ENCODE peak calls at places on chromosome 12, in four cellular contexts. M is pancreas; V is ascending aorta; K is CD8-positive, alpha-beta T cell. W is an unnamed sample. For H3K27me3, the result is how much of the 10 kb centered on the place peaks cover.

GRCh38 chr12:97940629-97941028 is 478.0 kb downstream of the RMST start:
- DNase-seq in M (no peak), V (no peak), K (no peak), W (no peak)

GRCh38 chr12:117441751-117442150 is 80.3 kb upstream of the NOS1 start:
- DNase-seq in M (peak), V (no peak), K (no peak), W (no peak)

GRCh38 chr12:45989857-45990467 is 412 bp downstream of the SCAF11 start:
- DNase-seq in M (peak), V (no peak), K (peak), W (peak)

GRCh38 chr12:6443361-6443983 is 1.3 kb upstream of the CD27 start:
- DNase-seq in M (no peak), V (no peak), K (peak), W (no peak)

GRCh38 chr12:106901276-106901675 is 54.4 kb upstream of the TMEM263 start:
- DNase-seq in M (no peak), V (no peak), K (no peak), W (no peak)

GRCh38 chr12:117580718-117581062 is 219.3 kb upstream of the NOS1 start:
- DNase-seq in M (peak), V (no peak), K (no peak), W (no peak)

GRCh38 chr12:57897296-57897974 is 43.9 kb upstream of the ATP23 start:
- DNase-seq in M (no peak), V (no peak), K (no peak), W (no peak)

GRCh38 chr12:75087656-75088055 is 122.0 kb downstream of the KCNC2 start:
- DNase-seq in M (no peak), V (no peak), K (no peak), W (no peak)

GRCh38 chr12:30391766-30392366 is 303.8 kb downstream of the IPO8 start:
- DNase-seq in M (no peak), V (no peak), K (no peak), W (no peak)

GRCh38 chr12:18145924-18146323 is 55.9 kb upstream of the RERGL start:
- DNase-seq in M (no peak), V (no peak), K (no peak), W (no peak)

DNA sequence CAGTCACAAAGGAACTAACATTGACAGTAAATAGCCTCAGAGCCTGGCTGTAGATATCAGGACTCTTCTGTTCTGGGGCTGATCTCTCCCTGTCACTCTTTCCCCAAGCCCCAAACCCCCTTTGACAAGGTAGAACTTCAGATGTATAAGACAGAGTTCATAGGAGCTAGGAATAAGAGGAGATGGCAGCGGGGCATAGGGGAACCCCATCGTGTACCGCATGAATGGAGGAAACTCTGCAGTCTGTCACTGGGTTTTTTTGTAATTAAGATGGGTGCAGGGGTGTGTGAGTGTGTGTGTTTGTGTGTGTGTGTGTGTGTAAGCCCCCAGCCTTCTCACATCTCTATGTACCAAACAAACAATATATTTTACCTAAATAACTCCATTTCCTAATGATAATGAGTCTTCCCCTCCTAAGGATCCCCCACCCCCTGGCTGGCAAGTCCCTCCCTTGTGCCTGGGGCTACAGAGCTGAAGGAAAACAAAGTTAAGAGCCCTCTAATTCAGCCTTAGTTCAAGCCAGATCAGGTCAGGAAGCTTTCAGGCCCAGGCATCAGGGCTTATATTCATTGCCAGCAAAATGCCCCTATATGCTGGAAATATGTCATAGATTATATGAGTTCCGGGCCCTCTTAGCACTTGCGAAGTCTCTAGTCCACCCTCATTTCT is 9.1 kb upstream of the HOXC4 start:
- DNase-seq in M (no peak), V (no peak), K (no peak), W (no peak)
- H3K27me3 ChIP-seq in M (under half), V (under half), K (under half), W (half or more)

DNA sequence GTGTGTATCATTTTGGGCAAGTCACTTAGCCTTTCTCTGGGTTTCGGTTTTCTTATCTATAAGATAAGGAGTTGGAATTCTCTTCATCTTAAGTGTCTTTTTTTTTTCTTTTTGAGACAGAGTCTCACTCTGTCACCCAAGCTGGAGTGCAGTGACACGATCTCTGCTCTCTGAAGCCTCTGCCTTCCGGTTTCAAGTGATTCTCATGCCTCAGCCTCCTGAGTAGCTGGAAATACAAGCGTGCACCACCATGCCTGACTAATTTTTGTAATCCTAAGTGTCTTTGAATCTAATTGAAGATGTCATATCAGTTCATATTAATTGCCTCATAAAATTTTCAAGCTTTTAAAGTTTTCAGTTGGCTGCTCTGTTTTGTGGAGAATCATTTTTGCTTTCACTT is 4.0 kb downstream of the SRGAP1 start:
- DNase-seq in M (no peak), V (no peak), K (no peak), W (no peak)
- H3K4me3 ChIP-seq in M (no peak), V (no peak), K (no peak), W (no peak)

GRCh38 chr12:82620917-82621316 is 65.8 kb upstream of the TMTC2 start:
- DNase-seq in M (no peak), V (no peak), K (no peak), W (no peak)

GRCh38 chr12:82619644-82620043 is 67.1 kb upstream of the TMTC2 start:
- DNase-seq in M (no peak), V (no peak), K (no peak), W (no peak)

GRCh38 chr12:82627799-82628198 is 58.9 kb upstream of the TMTC2 start:
- DNase-seq in M (no peak), V (no peak), K (no peak), W (no peak)

DNA sequence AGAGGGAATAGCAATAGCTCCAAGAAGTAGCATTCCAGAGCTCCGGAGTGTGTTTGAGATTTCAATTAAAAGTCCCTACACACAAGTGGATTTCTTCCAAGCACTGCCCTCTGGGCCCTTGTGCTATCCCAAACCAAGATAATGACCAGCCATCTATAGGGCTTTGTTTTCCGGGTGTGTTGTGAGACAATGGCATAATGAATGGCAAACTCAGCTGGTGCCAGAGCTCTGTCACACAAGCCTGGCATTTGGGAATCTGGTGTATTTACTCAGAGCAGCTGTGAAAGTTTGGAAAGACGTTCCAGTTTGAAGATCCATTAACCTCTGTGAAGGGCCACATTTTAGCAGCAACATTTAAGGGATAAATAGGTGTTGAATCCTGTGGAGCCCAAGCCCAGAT is 61.2 kb upstream of the TMTC2 start:
- DNase-seq in M (no peak), V (no peak), K (no peak), W (no peak)
- H3K27me3 ChIP-seq in M (under half), V (under half), K (under half), W (under half)

GRCh38 chr12:8146416-8146771 is 10.4 kb upstream of the ZNF705A start:
- DNase-seq in M (no peak), V (no peak), K (no peak), W (peak)
- H3K4me3 ChIP-seq in M (no peak), V (peak), K (no peak), W (no peak)

DNA sequence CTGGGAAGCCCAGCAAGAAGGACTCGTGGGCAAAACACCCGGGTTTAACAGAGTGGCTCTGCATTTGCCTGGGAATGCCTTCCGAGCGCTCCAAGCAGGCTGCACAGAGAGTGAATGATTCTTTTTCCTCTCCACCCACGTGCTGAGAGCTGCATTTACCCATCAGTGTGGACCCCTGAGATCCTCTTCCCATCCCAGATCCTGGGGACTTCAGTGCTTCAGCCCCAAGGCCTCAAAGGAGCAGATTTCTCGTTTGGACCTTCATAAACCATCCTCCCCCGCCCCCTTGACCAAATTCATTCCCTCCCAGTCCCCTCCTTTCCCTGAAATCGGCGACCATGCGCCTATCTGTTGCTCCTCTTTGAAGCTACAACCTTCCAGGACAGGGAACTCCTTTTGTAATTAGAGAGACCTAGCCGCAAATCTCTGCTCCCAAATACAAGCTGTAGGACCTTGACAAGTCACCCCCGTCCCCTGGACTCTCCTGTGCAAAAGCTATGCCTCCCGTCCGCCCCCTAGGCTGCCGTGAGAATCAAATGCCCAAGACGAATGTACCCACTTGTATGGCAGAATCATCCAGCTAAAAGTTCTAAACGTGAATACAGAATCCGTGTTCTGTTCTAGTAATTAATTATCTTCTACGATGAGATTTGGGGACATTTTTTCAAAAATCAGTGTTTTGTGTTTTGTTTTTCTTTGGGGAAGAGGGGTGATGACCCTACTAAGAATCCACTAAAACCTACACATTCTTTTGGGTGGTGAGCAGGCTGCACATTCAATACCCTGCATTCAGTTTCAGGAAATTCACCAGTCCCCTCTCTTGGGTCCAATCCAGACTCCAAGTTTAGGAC is 8.8 kb downstream of the TBX5 start:
- DNase-seq in M (no peak), V (no peak), K (no peak), W (no peak)
- H3K27me3 ChIP-seq in M (under half), V (under half), K (under half), W (under half)

DNA sequence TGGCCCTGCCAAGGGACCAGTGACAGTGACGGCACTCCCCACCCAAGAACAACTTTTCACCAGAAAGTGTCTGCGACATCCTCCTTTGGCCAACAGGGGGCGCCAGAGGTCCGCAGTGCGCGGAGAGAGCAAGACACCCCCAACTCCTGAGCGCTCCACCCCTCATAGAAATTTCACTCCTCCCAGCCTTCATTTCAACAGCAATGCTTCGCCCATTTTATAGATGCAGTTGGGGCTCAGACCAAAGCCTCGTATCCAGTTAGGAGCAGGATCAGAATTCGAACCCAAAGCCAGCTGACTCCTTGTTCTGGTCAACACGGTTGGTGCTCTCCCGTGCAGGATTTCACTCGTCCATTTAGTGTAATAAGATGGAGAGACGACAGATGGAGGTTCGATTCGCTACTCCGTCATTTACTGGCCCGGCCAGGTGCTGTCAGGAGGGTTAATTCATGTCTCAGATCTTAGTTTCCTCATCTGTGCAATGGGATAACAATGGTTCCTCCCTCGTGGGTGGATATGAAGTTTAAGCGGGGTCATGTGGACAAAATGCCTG is 2.4 kb upstream of the POP5 start:
- DNase-seq in M (peak), V (no peak), K (peak), W (peak)
- H3K4me3 ChIP-seq in M (no peak), V (peak), K (no peak), W (no peak)

GRCh38 chr12:54611715-54612116 is 23.0 kb downstream of the LACRT start:
- DNase-seq in M (no peak), V (no peak), K (no peak), W (no peak)
- H3K27me3 ChIP-seq in M (under half), V (under half), K (under half), W (under half)

GRCh38 chr12:111773801-111774551 is 7.2 kb downstream of the ALDH2 start:
- DNase-seq in M (no peak), V (no peak), K (no peak), W (no peak)

GRCh38 chr12:111777345-111778045 is 10.8 kb downstream of the ALDH2 start:
- DNase-seq in M (peak), V (no peak), K (no peak), W (no peak)

GRCh38 chr12:111776836-111777344 is 10.2 kb downstream of the ALDH2 start:
- DNase-seq in M (no peak), V (no peak), K (no peak), W (no peak)

GRCh38 chr12:111780166-111780565 is 13.4 kb downstream of the ALDH2 start:
- DNase-seq in M (no peak), V (no peak), K (no peak), W (no peak)

GRCh38 chr12:111775205-111776193 is 8.8 kb downstream of the ALDH2 start:
- DNase-seq in M (peak), V (peak), K (no peak), W (no peak)
- H3K4me3 ChIP-seq in M (no peak), V (peak), K (no peak), W (no peak)

GRCh38 chr12:130710001-130710732 is 5.9 kb downstream of the RIMBP2 start:
- DNase-seq in M (no peak), V (no peak), K (no peak), W (no peak)
- H3K27me3 ChIP-seq in M (under half), V (under half), K (under half), W (under half)

GRCh38 chr12:131641315-131641714 is 69.6 kb upstream of the SFSWAP start:
- DNase-seq in M (no peak), V (no peak), K (no peak), W (no peak)

GRCh38 chr12:131643581-131644452 is 67.1 kb upstream of the SFSWAP start:
- DNase-seq in M (no peak), V (no peak), K (no peak), W (no peak)

GRCh38 chr12:131642101-131642540 is 68.8 kb upstream of the SFSWAP start:
- DNase-seq in M (no peak), V (no peak), K (no peak), W (no peak)

GRCh38 chr12:131644481-131644880 is 66.4 kb upstream of the SFSWAP start:
- DNase-seq in M (no peak), V (no peak), K (no peak), W (no peak)

DNA sequence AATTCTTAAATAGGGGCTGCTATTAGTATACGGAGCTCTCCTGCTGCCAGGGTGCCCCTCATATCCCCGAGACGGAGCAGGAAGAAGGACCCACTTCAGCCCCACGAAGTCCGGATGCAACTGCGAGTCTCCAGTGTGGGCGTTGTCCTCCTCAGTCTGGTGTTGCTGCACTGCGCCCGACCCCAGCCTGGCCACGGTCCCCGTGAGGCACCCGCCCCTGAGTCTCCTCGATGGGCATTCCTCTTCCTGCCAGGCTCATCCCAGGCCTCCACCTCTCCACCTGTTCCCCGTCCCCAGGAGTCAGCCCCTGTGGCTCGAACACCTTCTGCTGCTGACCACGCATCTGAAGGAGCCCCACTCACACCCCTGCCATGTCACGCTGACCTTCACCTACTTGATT is 68.1 kb upstream of the SFSWAP start:
- DNase-seq in M (no peak), V (no peak), K (no peak), W (no peak)
- H3K4me3 ChIP-seq in M (no peak), V (no peak), K (no peak), W (no peak)